ENCODE peak calls at places on chromosomes 7 and 10, in ten cellular contexts. Z, K, C, A, J, I, E, X, Q and B are unnamed samples.

GRCh38 chr10:60896033-60896432 is 48.0 kb downstream of the RHOBTB1 start:
- DNase-seq in Z (no peak), K (no peak), C (peak; percentile 27), A (no peak), J (no peak), I (no peak), E (no peak), X (no peak), Q (no peak), B (no peak)

GRCh38 chr7:92838934-92839333 is 2.6 kb upstream of the CDK6 start:
- DNase-seq in Z (no peak), K (no peak), C (no peak), A (no peak), J (no peak), I (no peak), E (no peak), X (no peak), Q (no peak), B (no peak)

GRCh38 chr10:5628798-5629788 is 37.3 kb downstream of the ASB13 start:
- DNase-seq in Z (no peak), K (no peak), C (peak; percentile 67), A (no peak), J (no peak), I (no peak), E (peak; percentile 18), X (no peak), Q (peak; percentile 12), B (no peak)

GRCh38 chr7:74223711-74224510 is 14.1 kb downstream of the LAT2 start:
- DNase-seq in Z (no peak), K (no peak), C (no peak), A (no peak), J (no peak), I (no peak), E (no peak), X (no peak), Q (no peak), B (no peak)

GRCh38 chr7:120302190-120302589 is 29.2 kb downstream of the KCND2 start:
- DNase-seq in Z (no peak), K (no peak), C (no peak), A (no peak), J (no peak), I (no peak), E (no peak), X (no peak), Q (no peak), B (no peak)

GRCh38 chr10:73965890-73966768 is 31.8 kb upstream of the VCL start:
- DNase-seq in Z (no peak), K (no peak), C (peak; percentile 98), A (peak; percentile 69), J (peak; percentile 86), I (peak; percentile 75), E (no peak), X (no peak), Q (no peak), B (peak; percentile 97)

GRCh38 chr10:94197241-94197640 is 165.5 kb downstream of the NOC3L start:
- DNase-seq in Z (no peak), K (no peak), C (no peak), A (no peak), J (no peak), I (no peak), E (no peak), X (no peak), Q (no peak), B (no peak)

GRCh38 chr10:92627845-92628480 is 35.0 kb downstream of the KIF11 start:
- DNase-seq in Z (no peak), K (no peak), C (no peak), A (no peak), J (peak; percentile 38), I (no peak), E (no peak), X (no peak), Q (no peak), B (no peak)

GRCh38 chr7:136086712-136087111 is 109.6 kb upstream of the MTPN start:
- DNase-seq in Z (no peak), K (no peak), C (peak; percentile 87), A (no peak), J (peak; percentile 35), I (peak; percentile 81), E (no peak), X (no peak), Q (no peak), B (peak; percentile 53)

GRCh38 chr10:59098387-59098786 is 78.1 kb upstream of the PHYHIPL start:
- DNase-seq in Z (no peak), K (no peak), C (peak; percentile 73), A (peak; percentile 48), J (no peak), I (peak; percentile 29), E (no peak), X (no peak), Q (no peak), B (no peak)

GRCh38 chr10:78328592-78329404 is 295.1 kb downstream of the RPS24 start:
- DNase-seq in Z (no peak), K (no peak), C (no peak), A (no peak), J (no peak), I (no peak), E (no peak), X (no peak), Q (no peak), B (no peak)

GRCh38 chr10:61606971-61607907 is 55.5 kb upstream of the CABCOCO1 start:
- DNase-seq in Z (no peak), K (no peak), C (peak; percentile 47), A (no peak), J (peak; percentile 25), I (no peak), E (no peak), X (no peak), Q (peak; percentile 1), B (peak; percentile 11)

GRCh38 chr10:127991543-127992255 is 84.8 kb downstream of the PTPRE start:
- DNase-seq in Z (no peak), K (no peak), C (peak; percentile 34), A (no peak), J (no peak), I (no peak), E (no peak), X (no peak), Q (no peak), B (no peak)

GRCh38 chr7:47153571-47153970 is 428.3 kb downstream of the TNS3 start:
- DNase-seq in Z (no peak), K (no peak), C (no peak), A (no peak), J (no peak), I (peak; percentile 69), E (no peak), X (no peak), Q (no peak), B (peak; percentile 20)

GRCh38 chr10:113222207-113222606 is 272.2 kb downstream of the TCF7L2 start:
- DNase-seq in Z (no peak), K (no peak), C (peak; percentile 41), A (no peak), J (no peak), I (no peak), E (no peak), X (no peak), Q (no peak), B (no peak)

GRCh38 chr7:48084727-48085432 is 4.2 kb upstream of the UPP1 start:
- DNase-seq in Z (peak; percentile 39), K (peak; percentile 78), C (peak; percentile 99), A (peak; percentile 22), J (peak; percentile 15), I (peak; percentile 57), E (peak; percentile 66), X (no peak), Q (peak; percentile 77), B (peak; percentile 96)

GRCh38 chr10:5811387-5811821 is 1.8 kb downstream of the GDI2 start:
- DNase-seq in Z (no peak), K (no peak), C (peak; percentile 68), A (peak; percentile 13), J (no peak), I (no peak), E (no peak), X (no peak), Q (no peak), B (peak; percentile 34)

GRCh38 chr7:132191418-132191817 is 384.9 kb downstream of the PLXNA4 start:
- DNase-seq in Z (no peak), K (no peak), C (no peak), A (no peak), J (no peak), I (no peak), E (no peak), X (no peak), Q (no peak), B (no peak)

GRCh38 chr7:67484244-67484751 is 487.7 kb downstream of the TYW1 start:
- DNase-seq in Z (no peak), K (peak; percentile 37), C (peak; percentile 75), A (peak; percentile 24), J (peak; percentile 69), I (peak; percentile 53), E (peak; percentile 2), X (no peak), Q (no peak), B (peak; percentile 71)

GRCh38 chr7:30596043-30596641 is 1.5 kb downstream of the GARS1 start:
- DNase-seq in Z (no peak), K (peak; percentile 36), C (peak; percentile 77), A (no peak), J (peak; percentile 27), I (no peak), E (no peak), X (no peak), Q (no peak), B (peak; percentile 79)

GRCh38 chr7:1675036-1675671 is 5.1 kb downstream of the ELFN1 start:
- DNase-seq in Z (no peak), K (no peak), C (no peak), A (no peak), J (no peak), I (no peak), E (no peak), X (no peak), Q (no peak), B (no peak)

GRCh38 chr7:102203218-102203617 is 83.5 kb upstream of the SH2B2 start:
- DNase-seq in Z (no peak), K (no peak), C (no peak), A (no peak), J (no peak), I (no peak), E (no peak), X (no peak), Q (no peak), B (no peak)

GRCh38 chr10:48464871-48465736 is 139.8 kb downstream of the ARHGAP22 start:
- DNase-seq in Z (no peak), K (no peak), C (no peak), A (peak; percentile 70), J (no peak), I (no peak), E (no peak), X (no peak), Q (no peak), B (no peak)

GRCh38 chr10:91251430-91252056 is 31.1 kb downstream of the PCGF5 start:
- DNase-seq in Z (peak; percentile 5), K (peak; percentile 22), C (peak; percentile 76), A (no peak), J (peak; percentile 54), I (peak; percentile 42), E (peak; percentile 14), X (no peak), Q (peak; percentile 58), B (peak; percentile 47)

GRCh38 chr7:140604076-140604475 is 36.5 kb downstream of the DENND2A start:
- DNase-seq in Z (no peak), K (no peak), C (no peak), A (no peak), J (no peak), I (no peak), E (no peak), X (no peak), Q (no peak), B (no peak)

GRCh38 chr7:28096713-28097112 is 83.9 kb downstream of the JAZF1 start:
- DNase-seq in Z (peak; percentile 3), K (peak; percentile 75), C (peak; percentile 84), A (no peak), J (peak; percentile 71), I (peak; percentile 54), E (peak; percentile 15), X (no peak), Q (peak; percentile 7), B (peak; percentile 66)

GRCh38 chr10:97069576-97070362 is 116.0 kb downstream of the SLIT1 start:
- DNase-seq in Z (no peak), K (no peak), C (peak; percentile 20), A (no peak), J (no peak), I (no peak), E (peak; percentile 4), X (no peak), Q (no peak), B (peak; percentile 99)

GRCh38 chr7:80453699-80454340 is 58.0 kb downstream of the GNAT3 start:
- DNase-seq in Z (no peak), K (peak; percentile 7), C (peak; percentile 38), A (no peak), J (no peak), I (no peak), E (no peak), X (no peak), Q (peak; percentile 6), B (peak; percentile 46)